ENCODE peak calls at places on chromosomes 7 and 10, in eight cellular contexts. D is CD4-positive, alpha-beta memory T cell; X is lung; U is HT1080; K is nephron progenitor cell; Q is CD4-positive, alpha-beta T cell; L is adipocyte; A is fibroblast of mammary gland. Z is an unnamed sample.

GRCh38 chr10:86936661-86937501 is 20.5 kb downstream of the MMRN2 start:
- DNase-seq in X (no peak), Q (no peak), U (peak), L (peak), D (no peak), K (no peak), A (peak), Z (peak)

GRCh38 chr7:29290829-29291228 is 96.3 kb downstream of the CHN2 start:
- DNase-seq in A (no peak), U (no peak), X (no peak), Q (no peak), K (no peak), L (no peak), D (no peak), Z (no peak)

GRCh38 chr10:95408931-95409873 is 118.4 kb upstream of the PDLIM1 start:
- DNase-seq in Q (no peak), K (no peak), L (no peak), U (no peak), X (no peak), A (no peak), D (no peak), Z (no peak)

GRCh38 chr7:106029448-106029847 is 66.4 kb downstream of the CDHR3 start:
- DNase-seq in L (no peak), D (no peak), K (no peak), X (no peak), A (no peak), Q (no peak), U (no peak), Z (no peak)

GRCh38 chr7:157875230-157876179 is 538.7 kb downstream of the DNAJB6 start:
- DNase-seq in U (no peak), D (peak), A (peak), L (no peak), K (peak), X (no peak), Q (peak), Z (no peak)

GRCh38 chr10:84076047-84076388 is 63.3 kb upstream of the GHITM start:
- DNase-seq in D (no peak), K (no peak), Q (no peak), U (peak), X (no peak), L (peak), A (peak), Z (peak)

GRCh38 chr10:118564114-118564513 is 31.3 kb downstream of the PRLHR start:
- DNase-seq in L (no peak), Q (no peak), K (no peak), D (no peak), U (no peak), A (no peak), X (no peak), Z (no peak)

GRCh38 chr7:15168489-15168888 is 265.9 kb upstream of the DGKB start:
- DNase-seq in L (no peak), Q (no peak), U (no peak), A (no peak), K (no peak), X (no peak), D (no peak), Z (no peak)

GRCh38 chr7:129780257-129781127 is 169.0 kb downstream of the NRF1 start:
- DNase-seq in K (peak), L (no peak), U (peak), Q (peak), A (no peak), D (peak), X (peak), Z (no peak)

GRCh38 chr7:22565315-22565811 is 65.4 kb upstream of the STEAP1B start:
- DNase-seq in U (peak), L (peak), Q (no peak), K (no peak), X (no peak), D (no peak), A (peak), Z (peak)

GRCh38 chr10:72822342-72822986 is 71.1 kb upstream of the OIT3 start:
- DNase-seq in U (no peak), D (no peak), Q (no peak), A (no peak), K (no peak), L (no peak), X (no peak), Z (no peak)

GRCh38 chr7:99949645-99950228 is 20.3 kb upstream of the GJC3 start:
- DNase-seq in L (peak), A (peak), U (no peak), X (no peak), Q (no peak), D (peak), K (no peak), Z (peak)

GRCh38 chr10:78549536-78549935 is 515.9 kb downstream of the RPS24 start:
- DNase-seq in L (no peak), D (no peak), A (no peak), Q (no peak), X (no peak), K (no peak), U (no peak), Z (no peak)

GRCh38 chr7:40092152-40092551 is 42.3 kb downstream of the MPLKIP start:
- DNase-seq in Q (no peak), L (no peak), X (no peak), A (no peak), D (no peak), K (no peak), U (no peak), Z (no peak)

GRCh38 chr10:43294892-43295291 is 28.0 kb upstream of the RASGEF1A start:
- DNase-seq in Q (no peak), A (no peak), X (no peak), L (no peak), U (no peak), K (no peak), D (no peak), Z (no peak)

GRCh38 chr7:14807498-14807897 is 95.1 kb downstream of the DGKB start:
- DNase-seq in A (no peak), K (no peak), D (no peak), X (no peak), L (peak), U (no peak), Q (no peak), Z (peak)

GRCh38 chr7:154792436-154793055 is 210.4 kb downstream of the PAXIP1 start:
- DNase-seq in X (no peak), D (no peak), L (no peak), Q (no peak), A (no peak), U (no peak), K (no peak), Z (no peak)

GRCh38 chr7:36535866-36536664 is 146.4 kb downstream of the ANLN start:
- DNase-seq in X (no peak), K (no peak), A (peak), L (no peak), Q (no peak), D (no peak), U (peak), Z (no peak)

GRCh38 chr10:62811159-62811875 is 4.8 kb downstream of the EGR2 start:
- DNase-seq in K (no peak), Q (no peak), U (no peak), D (no peak), X (no peak), L (no peak), A (no peak), Z (no peak)

GRCh38 chr10:111076682-111077661 is at the start of gene ADRA2A:
- DNase-seq in K (peak), Q (no peak), U (peak), X (peak), A (peak), D (peak), L (peak), Z (peak)

GRCh38 chr10:49408437-49409306 is 12.8 kb upstream of the DRGX start:
- DNase-seq in D (no peak), A (no peak), K (no peak), U (peak), X (no peak), Q (no peak), L (no peak), Z (no peak)

GRCh38 chr7:23662124-23662982 is 17.6 kb upstream of the FAM221A start:
- DNase-seq in L (peak), U (no peak), Q (no peak), K (no peak), X (no peak), D (no peak), A (no peak), Z (peak)

GRCh38 chr10:89301231-89301630 is 615 bp upstream of the IFIT2 start:
- DNase-seq in U (no peak), L (peak), Q (no peak), X (peak), A (peak), D (no peak), K (no peak), Z (peak)

GRCh38 chr10:78413294-78414055 is 379.8 kb downstream of the RPS24 start:
- DNase-seq in K (no peak), Q (no peak), L (no peak), X (no peak), A (no peak), D (no peak), U (no peak), Z (no peak)

GRCh38 chr10:122461367-122461728 is at the start of gene HTRA1:
- DNase-seq in L (peak), X (peak), Q (no peak), D (no peak), A (peak), U (peak), K (peak), Z (peak)

GRCh38 chr7:74476546-74477095 is 22.9 kb downstream of the GTF2IRD1 start:
- DNase-seq in U (no peak), D (no peak), Q (no peak), L (no peak), A (no peak), X (no peak), K (no peak), Z (no peak)

GRCh38 chr7:150735596-150736358 is 1.4 kb upstream of the GIMAP5 start:
- DNase-seq in L (no peak), U (no peak), X (peak), D (no peak), A (no peak), Q (no peak), K (no peak), Z (no peak)

GRCh38 chr10:659710-660141 is 29.7 kb downstream of the DIP2C start:
- DNase-seq in D (no peak), Q (no peak), U (peak), L (peak), A (peak), X (no peak), K (no peak), Z (peak)

GRCh38 chr10:84308481-84309304 is 19.7 kb upstream of the CCSER2 start:
- DNase-seq in X (no peak), D (peak), A (peak), L (peak), Q (peak), K (no peak), U (peak), Z (no peak)

GRCh38 chr7:6651866-6652445 is 14.8 kb downstream of the ZNF316 start:
- DNase-seq in X (no peak), A (no peak), D (no peak), U (no peak), K (no peak), L (no peak), Q (no peak), Z (no peak)

GRCh38 chr7:117127585-117128168 is 174.4 kb downstream of the ST7 start:
- DNase-seq in L (peak), U (peak), K (peak), D (peak), X (peak), A (peak), Q (peak), Z (peak)

GRCh38 chr10:31069411-31069810 is 37.7 kb upstream of the ZNF438 start:
- DNase-seq in Q (no peak), L (no peak), U (no peak), X (no peak), A (no peak), D (no peak), K (no peak), Z (no peak)

GRCh38 chr7:50068026-50068425 is 25.0 kb downstream of the ZPBP start:
- DNase-seq in K (no peak), X (no peak), Q (no peak), U (peak), A (no peak), L (no peak), D (peak), Z (peak)

GRCh38 chr10:112227331-112227961 is 43.9 kb upstream of the GPAM start:
- DNase-seq in Q (no peak), K (no peak), A (peak), D (no peak), X (peak), U (peak), L (peak), Z (peak)

GRCh38 chr7:36283711-36284130 is 105.9 kb upstream of the ANLN start:
- DNase-seq in X (peak), L (no peak), K (no peak), D (no peak), U (no peak), A (no peak), Q (no peak), Z (no peak)

GRCh38 chr7:69845721-69846495 is 247.6 kb downstream of the AUTS2 start:
- DNase-seq in A (no peak), U (no peak), Q (no peak), K (no peak), D (no peak), L (no peak), X (no peak), Z (peak)

GRCh38 chr7:88480901-88481300 is 174.2 kb upstream of the STEAP4 start:
- DNase-seq in K (no peak), A (peak), U (peak), X (no peak), L (no peak), D (no peak), Q (no peak), Z (no peak)

GRCh38 chr7:16978358-16979244 is 96.8 kb upstream of the AGR3 start:
- DNase-seq in U (peak), A (peak), Q (no peak), D (no peak), L (peak), X (no peak), K (no peak), Z (peak)

GRCh38 chr10:74460812-74461211 is 309.8 kb downstream of the ADK start:
- DNase-seq in U (no peak), K (no peak), A (no peak), L (peak), D (no peak), X (no peak), Q (no peak), Z (peak)